ENCODE peak calls at places on chromosome 11, in six cellular contexts. J, E, A, V, P and B are unnamed samples.

GRCh38 chr11:119787074-119787461 is 58.1 kb upstream of the NECTIN1 start:
- DNase-seq in J (no peak), E (no peak), A (no peak), V (no peak), P (no peak), B (no peak)

GRCh38 chr11:13313005-13313819 is 35.6 kb downstream of the BMAL1 start:
- DNase-seq in J (peak; percentile 42), E (no peak), A (no peak), V (no peak), P (no peak), B (no peak)

GRCh38 chr11:46694095-46694494 is 6.3 kb downstream of the ARHGAP1 start:
- DNase-seq in J (no peak), E (no peak), A (no peak), V (no peak), P (no peak), B (no peak)

GRCh38 chr11:1695548-1696108 is 1.4 kb upstream of the KRTAP5-6 start:
- DNase-seq in J (no peak), E (no peak), A (no peak), V (no peak), P (no peak), B (no peak)

GRCh38 chr11:59151761-59152160 is 9.1 kb downstream of the FAM111A start:
- DNase-seq in J (no peak), E (no peak), A (no peak), V (no peak), P (no peak), B (no peak)

GRCh38 chr11:77379253-77379652 is 77.8 kb upstream of the GDPD4 start:
- DNase-seq in J (no peak), E (no peak), A (no peak), V (no peak), P (no peak), B (no peak)

GRCh38 chr11:66727282-66727882 is 1.6 kb downstream of the SPTBN2 start:
- DNase-seq in J (peak; percentile 45), E (no peak), A (peak; percentile 29), V (no peak), P (no peak), B (no peak)

GRCh38 chr11:3834349-3835099 is 6.2 kb downstream of the RHOG start:
- DNase-seq in J (peak; percentile 69), E (no peak), A (no peak), V (no peak), P (no peak), B (no peak)